ENCODE peak calls at places on chromosome 3, in six cellular contexts. Q is GDM1, I is left lobe of liver, K is COR-L47, J is nephron progenitor cell, D is globus pallidus. P is an unnamed sample.

GRCh38 chr3:183825380-183826161 is at the start of gene MAP6D1:
- DNase-seq in Q (peak), I (peak), K (peak), J (peak), D (peak), P (peak)

GRCh38 chr3:13850161-13850945 is 29.5 kb downstream of the WNT7A start:
- DNase-seq in Q (no peak), I (no peak), K (no peak), J (peak), D (no peak), P (no peak)

GRCh38 chr3:70531063-70531657 is 218.7 kb upstream of the MDFIC2 start:
- DNase-seq in Q (no peak), I (no peak), K (peak), J (no peak), D (peak), P (peak)

GRCh38 chr3:188154758-188155574 is 1.0 kb downstream of the LPP start:
- DNase-seq in Q (no peak), I (peak), K (no peak), J (no peak), D (peak), P (no peak)

GRCh38 chr3:4906107-4906621 is 73.1 kb upstream of the BHLHE40 start:
- DNase-seq in Q (no peak), I (no peak), K (no peak), J (no peak), D (no peak), P (no peak)

GRCh38 chr3:168165390-168166269 is 69.9 kb upstream of the GOLIM4 start:
- DNase-seq in Q (peak), I (peak), K (peak), J (peak), D (peak), P (peak)

GRCh38 chr3:121896823-121897222 is 2.6 kb downstream of the SLC15A2 start:
- DNase-seq in Q (no peak), I (no peak), K (no peak), J (no peak), D (no peak), P (no peak)

GRCh38 chr3:98521897-98522537 is 685 bp downstream of the CLDND1 start:
- DNase-seq in Q (peak), I (peak), K (peak), J (peak), D (peak), P (peak)

GRCh38 chr3:183981990-183982658 is 35.6 kb downstream of the ABCC5 start:
- DNase-seq in Q (no peak), I (no peak), K (no peak), J (no peak), D (no peak), P (no peak)

GRCh38 chr3:152334761-152335160 is 66.0 kb downstream of the MBNL1 start:
- DNase-seq in Q (no peak), I (no peak), K (no peak), J (no peak), D (no peak), P (no peak)

GRCh38 chr3:194296832-194297666 is 54.1 kb downstream of the CPN2 start:
- DNase-seq in Q (no peak), I (peak), K (no peak), J (peak), D (no peak), P (peak)

GRCh38 chr3:36843065-36844051 is 79.0 kb upstream of the DCLK3 start:
- DNase-seq in Q (no peak), I (no peak), K (no peak), J (peak), D (no peak), P (peak)

GRCh38 chr3:141076821-141077571 is 25.8 kb downstream of the SPSB4 start:
- DNase-seq in Q (peak), I (no peak), K (peak), J (peak), D (peak), P (no peak)

GRCh38 chr3:20040476-20041196 is 390 bp downstream of the KAT2B start:
- DNase-seq in Q (peak), I (peak), K (peak), J (peak), D (peak), P (peak)

GRCh38 chr3:188819939-188820338 is 351.8 kb upstream of the TPRG1 start:
- DNase-seq in Q (no peak), I (no peak), K (no peak), J (no peak), D (no peak), P (no peak)

GRCh38 chr3:37935756-37936666 is 54.6 kb upstream of the VILL start:
- DNase-seq in Q (no peak), I (peak), K (no peak), J (no peak), D (no peak), P (peak)

GRCh38 chr3:188021502-188022040 is 132.4 kb upstream of the LPP start:
- DNase-seq in Q (no peak), I (no peak), K (no peak), J (no peak), D (no peak), P (no peak)

GRCh38 chr3:13214847-13215472 is 141.7 kb upstream of the IQSEC1 start:
- DNase-seq in Q (no peak), I (peak), K (no peak), J (no peak), D (no peak), P (no peak)

GRCh38 chr3:58535531-58536500 is 1.2 kb downstream of the ACOX2 start:
- DNase-seq in Q (peak), I (peak), K (no peak), J (peak), D (no peak), P (no peak)

GRCh38 chr3:153029350-153029749 is 132.7 kb upstream of the RAP2B start:
- DNase-seq in Q (no peak), I (no peak), K (no peak), J (no peak), D (no peak), P (no peak)

GRCh38 chr3:170137971-170138370 is 43.6 kb downstream of the PHC3 start:
- DNase-seq in Q (no peak), I (no peak), K (no peak), J (no peak), D (no peak), P (no peak)

GRCh38 chr3:129424185-129424841 is 4.1 kb downstream of the EFCAB12 start:
- DNase-seq in Q (peak), I (peak), K (no peak), J (no peak), D (no peak), P (no peak)

GRCh38 chr3:37243811-37244748 is 69.7 kb upstream of the LRRFIP2 start:
- DNase-seq in Q (no peak), I (peak), K (no peak), J (peak), D (peak), P (peak)

GRCh38 chr3:86382556-86382955 is 608.4 kb downstream of the VGLL3 start:
- DNase-seq in Q (no peak), I (no peak), K (no peak), J (no peak), D (no peak), P (no peak)

GRCh38 chr3:164222200-164222599 is 856.1 kb downstream of the SI start:
- DNase-seq in Q (no peak), I (no peak), K (peak), J (no peak), D (no peak), P (no peak)

GRCh38 chr3:42019144-42019952 is 57.4 kb upstream of the ULK4 start:
- DNase-seq in Q (no peak), I (peak), K (no peak), J (no peak), D (no peak), P (no peak)

GRCh38 chr3:32780735-32781210 is 37.0 kb upstream of the TRIM71 start:
- DNase-seq in Q (no peak), I (peak), K (no peak), J (peak), D (peak), P (peak)

GRCh38 chr3:4834403-4834866 is 144.8 kb upstream of the BHLHE40 start:
- DNase-seq in Q (peak), I (no peak), K (no peak), J (no peak), D (no peak), P (no peak)

GRCh38 chr3:111794701-111795100 is 64.4 kb upstream of the PHLDB2 start:
- DNase-seq in Q (no peak), I (no peak), K (no peak), J (no peak), D (no peak), P (no peak)